ENCODE peak calls at places on chromosome 5, in eight cellular contexts. E, W, F, L, Q, P, A and K are unnamed samples.

GRCh38 chr5:136629125-136629790 is 263.9 kb upstream of the TRPC7 start:
- DNase-seq in L (no peak), A (no peak), P (no peak), F (no peak), W (no peak), E (no peak), Q (no peak), K (no peak)

GRCh38 chr5:154712518-154713437 is 42.4 kb upstream of the LARP1 start:
- DNase-seq in W (no peak), P (no peak), Q (peak; percentile 92), A (no peak), E (no peak), L (no peak), F (peak; percentile 82), K (peak; percentile 71)

GRCh38 chr5:6829150-6829784 is 116.0 kb downstream of the TENT4A start:
- DNase-seq in F (no peak), L (no peak), E (no peak), A (no peak), Q (no peak), P (no peak), W (no peak), K (no peak)

GRCh38 chr5:81303563-81303962 is 2.2 kb downstream of the ZCCHC9 start:
- DNase-seq in Q (no peak), F (no peak), L (peak; percentile 20), W (no peak), P (no peak), A (no peak), E (no peak), K (no peak)

GRCh38 chr5:179141867-179142266 is 81.7 kb downstream of the ZNF354C start:
- DNase-seq in P (no peak), Q (no peak), L (no peak), W (no peak), E (no peak), A (no peak), F (no peak), K (no peak)

GRCh38 chr5:93677344-93678021 is 63.9 kb downstream of the POU5F2 start:
- DNase-seq in W (no peak), L (peak; percentile 82), Q (peak; percentile 43), A (peak; percentile 89), E (peak; percentile 72), F (no peak), P (peak; percentile 8), K (peak; percentile 53)

GRCh38 chr5:151719228-151719861 is 32.6 kb upstream of the SPARC start:
- DNase-seq in L (peak; percentile 51), P (peak; percentile 57), W (no peak), A (no peak), E (no peak), Q (no peak), F (no peak), K (no peak)

GRCh38 chr5:157648275-157648990 is 3.8 kb downstream of the SOX30 start:
- DNase-seq in P (no peak), F (no peak), L (no peak), Q (no peak), W (no peak), A (no peak), E (no peak), K (no peak)

GRCh38 chr5:107127906-107128305 is 542.8 kb downstream of the EFNA5 start:
- DNase-seq in Q (no peak), L (no peak), W (no peak), P (no peak), F (no peak), E (no peak), A (no peak), K (no peak)

GRCh38 chr5:144487207-144487606 is 316.5 kb downstream of the KCTD16 start:
- DNase-seq in A (no peak), F (no peak), P (no peak), Q (no peak), L (no peak), W (no peak), E (no peak), K (no peak)

GRCh38 chr5:43019615-43020293 is 20.4 kb downstream of the ANXA2R start:
- DNase-seq in W (peak; percentile 86), Q (peak; percentile 62), F (peak; percentile 75), L (peak; percentile 88), E (peak; percentile 44), P (peak; percentile 71), A (peak; percentile 71), K (peak; percentile 81)

GRCh38 chr5:360277-361027 is 38.9 kb downstream of the AHRR start:
- DNase-seq in P (no peak), F (no peak), W (peak; percentile 45), Q (no peak), E (no peak), A (no peak), L (no peak), K (no peak)

GRCh38 chr5:145362261-145362660 is 472.9 kb downstream of the PRELID2 start:
- DNase-seq in E (no peak), P (no peak), F (no peak), A (no peak), W (no peak), L (no peak), Q (no peak), K (no peak)

DNA sequence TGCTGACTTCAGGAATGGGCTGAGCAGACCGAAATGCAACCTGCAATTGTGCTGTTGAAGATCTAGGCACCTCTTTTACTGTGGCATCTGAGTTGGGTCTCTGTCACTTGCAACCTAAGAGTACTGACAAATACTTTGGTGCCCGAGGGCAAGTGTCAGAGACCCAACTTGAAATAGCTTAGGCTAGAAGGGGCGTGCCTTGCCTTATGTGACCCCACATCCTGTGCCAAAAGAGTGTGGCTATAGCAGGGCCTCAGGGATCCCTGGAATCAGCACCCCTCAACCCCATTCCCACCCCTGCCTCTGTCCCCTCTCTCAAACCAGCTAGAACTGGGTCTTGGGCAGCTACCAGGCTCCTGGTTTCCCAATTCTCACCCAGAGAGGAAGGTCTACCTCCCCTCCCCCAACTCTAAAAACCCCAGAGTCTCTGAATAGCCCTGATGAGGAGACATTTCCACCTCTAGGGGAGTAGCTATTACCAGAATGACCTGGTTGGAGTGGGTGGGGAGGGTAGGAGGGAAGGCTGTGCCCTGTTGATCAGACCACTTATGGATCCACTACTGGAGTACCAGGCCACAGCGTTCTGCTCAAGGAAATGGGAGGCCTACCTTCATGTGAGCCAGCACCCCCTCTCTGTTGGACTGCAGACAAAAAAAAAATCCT is 17.5 kb downstream of the RAI14 start:
- DNase-seq in W (no peak), P (no peak), Q (no peak), L (no peak), A (no peak), F (no peak), E (no peak), K (no peak)
- TF ChIP-seq CTCF in W (no peak), P (no peak), Q (no peak), L (no peak), A (no peak), F (no peak), E (no peak), K (no peak)

DNA sequence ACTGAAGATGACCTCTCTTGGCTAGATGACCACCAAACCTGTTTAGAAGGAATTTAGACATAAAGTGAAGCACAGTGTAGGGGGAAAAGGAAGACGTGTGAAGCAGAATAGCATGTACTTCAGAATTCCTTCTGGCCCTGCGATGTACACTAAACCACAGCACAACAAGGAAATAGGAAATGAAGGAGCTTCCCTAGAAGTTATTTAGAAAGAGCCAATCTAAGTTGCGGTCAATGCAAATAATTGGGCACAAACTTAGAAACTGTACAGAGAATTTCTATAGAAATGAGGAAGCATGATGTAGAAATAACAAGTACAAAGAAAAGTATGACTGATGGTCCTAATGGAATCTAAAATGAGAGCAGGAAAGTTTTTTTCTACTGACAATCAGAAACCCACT is 41.5 kb downstream of the ANKRD55 start:
- DNase-seq in E (no peak), F (no peak), Q (no peak), W (no peak), L (no peak), A (no peak), P (no peak), K (no peak)
- H3K4me3 ChIP-seq in E (no peak overlapping the region), F (no peak overlapping the region), Q (no peak overlapping the region), W (no peak overlapping the region), L (no peak overlapping the region), A (no peak overlapping the region), P (no peak overlapping the region), K (no peak overlapping the region)

DNA sequence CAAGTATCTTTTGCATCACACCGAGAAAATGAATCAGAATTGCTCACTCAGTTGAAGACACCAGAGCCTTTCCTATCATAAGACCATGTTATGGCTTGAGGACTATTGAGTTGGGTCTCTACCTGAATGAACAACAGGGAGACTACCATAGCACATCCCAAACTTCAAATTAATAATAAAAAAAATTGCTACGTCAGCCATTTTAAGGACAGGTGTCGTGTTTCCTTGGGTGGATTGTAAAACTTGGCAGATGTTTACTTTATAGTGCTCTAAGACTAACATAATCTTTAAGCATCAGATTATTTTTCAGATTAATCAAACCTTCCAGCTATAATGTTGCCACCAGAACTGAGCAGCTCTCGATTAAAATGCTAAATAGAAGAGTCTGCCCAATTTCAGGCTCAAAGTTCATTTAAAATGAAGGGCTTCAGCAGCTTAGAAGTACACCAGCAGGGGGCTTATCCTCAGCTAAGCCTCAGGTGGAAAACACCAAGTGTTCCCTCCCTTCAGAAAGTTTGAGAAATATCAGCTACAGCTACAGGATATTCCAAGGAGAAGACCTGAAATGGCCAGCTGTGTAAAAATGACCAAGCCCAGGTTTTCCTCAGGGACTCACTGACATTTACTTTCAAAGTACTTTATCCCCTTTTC is 395.5 kb downstream of the DTWD2 start:
- DNase-seq in W (no peak), F (no peak), Q (no peak), E (no peak), L (peak; percentile 1), P (no peak), A (no peak), K (no peak)
- TF ChIP-seq CTCF in W (no peak), F (no peak), Q (peak; percentile 6), E (no peak), L (no peak), P (peak; percentile 8), A (no peak), K (no peak)

GRCh38 chr5:88141695-88141979 is 127.0 kb downstream of the TMEM161B start:
- DNase-seq in E (no peak), A (no peak), F (no peak), Q (no peak), W (no peak), L (no peak), P (no peak), K (no peak)

GRCh38 chr5:88143693-88144218 is 124.9 kb downstream of the TMEM161B start:
- DNase-seq in W (no peak), E (no peak), L (no peak), A (no peak), P (no peak), Q (no peak), F (no peak), K (peak; percentile 35)

GRCh38 chr5:88140863-88141694 is 127.6 kb downstream of the TMEM161B start:
- DNase-seq in W (peak; percentile 79), Q (peak; percentile 94), F (peak; percentile 89), P (peak; percentile 95), L (peak; percentile 93), E (peak; percentile 99), A (peak; percentile 98), K (peak; percentile 94)

GRCh38 chr5:88142801-88143692 is 125.6 kb downstream of the TMEM161B start:
- DNase-seq in P (no peak), F (no peak), L (no peak), A (no peak), Q (no peak), W (no peak), E (peak; percentile 56), K (no peak)

DNA sequence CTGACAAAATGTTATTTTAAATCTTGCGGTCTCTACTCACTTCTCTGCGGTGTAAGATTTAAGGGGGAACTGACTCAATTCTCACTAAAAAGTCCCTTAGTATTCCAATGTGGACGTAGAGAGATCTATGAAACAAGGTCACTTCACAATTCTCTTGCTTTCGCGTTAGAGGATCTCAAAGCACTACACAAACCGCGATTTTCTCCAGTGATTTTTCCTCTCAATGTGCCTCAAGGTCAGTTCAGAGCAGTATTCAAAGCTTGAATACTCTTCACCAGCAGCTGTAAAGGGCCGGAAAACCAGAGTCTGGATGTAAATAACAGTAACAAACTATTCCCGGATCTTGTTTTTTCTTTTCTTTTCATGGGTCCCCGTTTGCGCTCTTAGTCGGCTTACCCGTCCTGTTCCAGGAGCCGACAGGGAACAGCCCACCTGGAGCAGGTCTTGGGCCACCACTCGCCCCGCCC is 128.2 kb downstream of the TMEM161B start:
- DNase-seq in W (no peak), L (no peak), A (peak; percentile 6), Q (peak; percentile 34), F (no peak), P (no peak), E (peak; percentile 58), K (peak; percentile 75)
- H3K4me3 ChIP-seq in W (peak overlapping the region; percentile 42), L (peak overlapping the region; percentile 68), A (peak overlapping the region; percentile 34), Q (peak overlapping the region; percentile 25), F (no peak overlapping the region), P (peak overlapping the region; percentile 55), E (peak overlapping the region; percentile 46), K (peak overlapping the region; percentile 59)